ENCODE peak calls at places on chromosomes 4 and X, in nine cellular contexts. A is thoracic aorta, V is MM.1S, D is bronchial epithelial cell, N is fibroblast of mammary gland, R is fibroblast of the aortic adventitia, X is AG10803, Z is Caco-2, P is PC-9. J is an unnamed sample.

GRCh38 chr4:22240814-22241213 is 275.1 kb downstream of the ADGRA3 start:
- DNase-seq in P (no peak), D (no peak), R (no peak), A (no peak), X (no peak), N (no peak), V (no peak), Z (no peak), J (no peak)

GRCh38 chr4:183527326-183527725 is 22.5 kb downstream of the ING2 start:
- DNase-seq in N (no peak), D (no peak), Z (no peak), X (no peak), R (no peak), P (no peak), A (no peak), V (no peak), J (no peak)

GRCh38 chr4:98482847-98483806 is 175.3 kb downstream of the TSPAN5 start:
- DNase-seq in N (peak), Z (no peak), V (no peak), A (no peak), X (peak), D (peak), R (no peak), P (no peak), J (no peak)

GRCh38 chr4:122873752-122874151 is 47.1 kb downstream of the FGF2 start:
- DNase-seq in X (peak), D (peak), P (no peak), V (no peak), N (peak), Z (no peak), R (peak), A (no peak), J (no peak)

GRCh38 chr4:113760094-113760851 is 1.3 kb downstream of the CAMK2D start:
- DNase-seq in A (no peak), V (peak), Z (peak), P (no peak), X (peak), D (peak), N (peak), R (peak), J (no peak)

GRCh38 chrX:150983526-150984163 is 510 bp downstream of the HMGB3 start:
- DNase-seq in Z (peak), N (no peak), V (peak), P (peak), D (no peak), R (no peak), X (no peak), A (no peak), J (no peak)

GRCh38 chr4:55733874-55734437 is 85.6 kb upstream of the EXOC1L start:
- DNase-seq in V (no peak), A (no peak), D (peak), X (peak), P (peak), Z (no peak), R (peak), N (peak), J (peak)

GRCh38 chr4:125187621-125188176 is 127.1 kb upstream of the FAT4 start:
- DNase-seq in R (peak), A (no peak), Z (no peak), P (peak), X (peak), N (peak), V (no peak), D (peak), J (no peak)

GRCh38 chr4:174714393-174715211 is 114.4 kb downstream of the GLRA3 start:
- DNase-seq in R (peak), D (peak), P (peak), Z (peak), N (peak), V (peak), X (peak), A (no peak), J (no peak)

DNA sequence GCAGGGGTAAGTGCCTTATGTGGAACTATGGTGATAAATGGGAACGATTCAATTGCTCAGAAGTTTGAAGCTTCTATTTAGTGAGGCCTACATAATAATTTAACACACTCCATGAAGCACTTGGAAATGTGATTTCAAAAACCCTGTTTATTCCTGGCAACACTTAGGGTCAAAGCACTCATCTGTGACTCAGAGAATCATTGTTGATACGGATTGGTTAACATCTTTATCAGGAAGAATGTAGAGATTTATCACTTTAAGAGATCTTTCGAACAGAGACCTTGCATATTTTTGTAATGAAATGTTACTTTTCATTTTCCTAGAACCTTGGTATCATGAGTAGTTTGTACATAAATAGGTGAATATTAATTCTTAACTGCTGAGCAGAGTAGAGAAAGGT is 269.1 kb upstream of the SLIT2 start:
- DNase-seq in A (no peak), R (peak), V (no peak), P (no peak), X (peak), Z (no peak), D (peak), N (peak), J (no peak)
- H3K4me3 ChIP-seq in A (no peak), R (no peak), V (no peak), P (no peak), X (no peak), Z (no peak), D (no peak), N (no peak), J (no peak)

GRCh38 chrX:115988825-115989224 is 181.7 kb upstream of the AGTR2 start:
- DNase-seq in Z (no peak), V (no peak), D (no peak), R (no peak), X (no peak), N (no peak), A (no peak), P (no peak), J (no peak)
- TF ChIP-seq CTCF in Z (peak), V (peak), D (no peak), R (peak), X (no peak), N (peak), A (no peak), P (peak), J (no peak)

GRCh38 chrX:63330681-63331080 is 20.5 kb downstream of the SPIN4 start:
- DNase-seq in P (peak), A (no peak), Z (no peak), N (peak), D (peak), V (no peak), R (no peak), X (no peak), J (no peak)
- H3K4me3 ChIP-seq in P (no peak), A (no peak), Z (no peak), N (no peak), D (no peak), V (no peak), R (no peak), X (no peak), J (no peak)

DNA sequence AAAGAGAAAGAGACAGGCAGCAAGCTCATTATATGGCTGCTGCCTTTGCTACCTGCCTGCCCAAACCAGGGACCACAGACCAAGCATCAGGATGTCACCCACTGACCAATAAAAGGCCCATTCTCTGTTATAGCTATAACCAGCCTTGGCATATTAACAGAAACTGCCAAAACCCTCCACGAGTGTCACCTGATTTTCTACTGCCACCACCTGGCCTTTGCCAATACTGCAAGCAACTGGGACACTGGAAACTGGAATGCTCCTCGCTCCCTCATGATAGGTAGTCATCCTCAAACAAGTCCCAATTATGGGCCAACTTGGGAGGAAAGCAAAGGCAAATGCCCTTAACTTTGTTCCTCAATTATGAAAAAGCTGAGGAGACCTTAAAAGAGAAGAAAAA is 76.0 kb downstream of the SPIN4 start:
- DNase-seq in N (peak), P (peak), R (peak), X (peak), A (no peak), Z (peak), D (peak), V (peak), J (no peak)
- TF ChIP-seq CTCF in N (peak), P (peak), R (peak), X (peak), A (peak), Z (peak), D (peak), V (peak), J (peak)

GRCh38 chr4:139559692-139560091 is 3.7 kb upstream of the SETD7 start:
- DNase-seq in X (no peak), R (no peak), V (no peak), D (no peak), Z (no peak), P (no peak), N (no peak), A (no peak), J (no peak)
- H3K4me3 ChIP-seq in X (no peak), R (no peak), V (no peak), D (no peak), Z (no peak), P (no peak), N (no peak), A (no peak), J (no peak)

GRCh38 chrX:44674906-44675305 is 132.2 kb upstream of the FUNDC1 start:
- DNase-seq in N (no peak), X (no peak), A (no peak), Z (no peak), R (no peak), V (no peak), D (no peak), P (no peak), J (no peak)

GRCh38 chrX:44669626-44670025 is 127.0 kb upstream of the FUNDC1 start:
- DNase-seq in N (peak), A (no peak), V (no peak), P (no peak), X (no peak), R (no peak), D (peak), Z (no peak), J (no peak)

GRCh38 chrX:44675364-44676024 is 132.8 kb upstream of the FUNDC1 start:
- DNase-seq in X (peak), R (peak), P (peak), D (peak), A (no peak), V (no peak), N (peak), Z (no peak), J (peak)
- TF ChIP-seq CTCF in X (no peak), R (peak), P (no peak), D (no peak), A (no peak), V (no peak), N (no peak), Z (no peak), J (no peak)